ENCODE peak calls at places on chromosome 17, in seven cellular contexts. One of them, this sample, is unnamed.

GRCh38 chr17:82434216-82434565 is 15.8 kb upstream of the OGFOD3 start:
- DNase-seq in fibroblast of gingiva: no peak
- DNase-seq in SK-N-DZ: no peak
- DNase-seq in left colon: no peak
- DNase-seq in stimulated activated CD4-positive, alpha-beta T cell treated with anti-CD3 and anti-CD28 coated beads, Interleukin-1b, Interleukin-23, amount 100 ng/mL, for 1 hour: no peak
- DNase-seq in nephron progenitor cell: no peak
- DNase-seq in RPMI7951: no peak
- DNase-seq in this sample: no peak

GRCh38 chr17:50053654-50053960 is 2.3 kb upstream of the ITGA3 start:
- DNase-seq in RPMI7951: peak; percentile 78
- DNase-seq in SK-N-DZ: no peak
- DNase-seq in nephron progenitor cell: no peak
- DNase-seq in fibroblast of gingiva: no peak
- DNase-seq in stimulated activated CD4-positive, alpha-beta T cell treated with anti-CD3 and anti-CD28 coated beads, Interleukin-1b, Interleukin-23, amount 100 ng/mL, for 1 hour: no peak
- DNase-seq in left colon: no peak
- DNase-seq in this sample: no peak

GRCh38 chr17:61247438-61247837 is 152.2 kb upstream of the TBX2 start:
- DNase-seq in nephron progenitor cell: no peak
- DNase-seq in fibroblast of gingiva: peak; percentile 84
- DNase-seq in stimulated activated CD4-positive, alpha-beta T cell treated with anti-CD3 and anti-CD28 coated beads, Interleukin-1b, Interleukin-23, amount 100 ng/mL, for 1 hour: no peak
- DNase-seq in left colon: no peak
- DNase-seq in RPMI7951: peak; percentile 99
- DNase-seq in SK-N-DZ: no peak
- DNase-seq in this sample: no peak

GRCh38 chr17:82959242-82959930 is 119.6 kb upstream of the ZNF750 start:
- DNase-seq in nephron progenitor cell: no peak
- DNase-seq in fibroblast of gingiva: no peak
- DNase-seq in RPMI7951: no peak
- DNase-seq in stimulated activated CD4-positive, alpha-beta T cell treated with anti-CD3 and anti-CD28 coated beads, Interleukin-1b, Interleukin-23, amount 100 ng/mL, for 1 hour: no peak
- DNase-seq in left colon: no peak
- DNase-seq in SK-N-DZ: no peak
- DNase-seq in this sample: no peak

GRCh38 chr17:2123467-2124251 is 68.8 kb downstream of the HIC1 start:
- DNase-seq in fibroblast of gingiva: peak; percentile 12
- DNase-seq in SK-N-DZ: no peak
- DNase-seq in left colon: peak; percentile 62
- DNase-seq in stimulated activated CD4-positive, alpha-beta T cell treated with anti-CD3 and anti-CD28 coated beads, Interleukin-1b, Interleukin-23, amount 100 ng/mL, for 1 hour: no peak
- DNase-seq in RPMI7951: peak; percentile 14
- DNase-seq in nephron progenitor cell: no peak
- DNase-seq in this sample: peak; percentile 71

GRCh38 chr17:45813051-45813731 is 29.1 kb downstream of the CRHR1 start:
- DNase-seq in nephron progenitor cell: peak; percentile 78
- DNase-seq in stimulated activated CD4-positive, alpha-beta T cell treated with anti-CD3 and anti-CD28 coated beads, Interleukin-1b, Interleukin-23, amount 100 ng/mL, for 1 hour: no peak
- DNase-seq in RPMI7951: no peak
- DNase-seq in SK-N-DZ: no peak
- DNase-seq in left colon: no peak
- DNase-seq in fibroblast of gingiva: no peak
- DNase-seq in this sample: peak; percentile 3

GRCh38 chr17:81197409-81197795 is 25.4 kb downstream of the CEP131 start:
- DNase-seq in RPMI7951: no peak
- DNase-seq in left colon: no peak
- DNase-seq in SK-N-DZ: no peak
- DNase-seq in nephron progenitor cell: no peak
- DNase-seq in stimulated activated CD4-positive, alpha-beta T cell treated with anti-CD3 and anti-CD28 coated beads, Interleukin-1b, Interleukin-23, amount 100 ng/mL, for 1 hour: no peak
- DNase-seq in fibroblast of gingiva: no peak
- DNase-seq in this sample: no peak

GRCh38 chr17:40791808-40792436 is 7.8 kb downstream of the KRT28 start:
- DNase-seq in RPMI7951: peak; percentile 49
- DNase-seq in fibroblast of gingiva: peak; percentile 41
- DNase-seq in left colon: no peak
- DNase-seq in nephron progenitor cell: no peak
- DNase-seq in SK-N-DZ: peak; percentile 19
- DNase-seq in stimulated activated CD4-positive, alpha-beta T cell treated with anti-CD3 and anti-CD28 coated beads, Interleukin-1b, Interleukin-23, amount 100 ng/mL, for 1 hour: no peak
- DNase-seq in this sample: peak; percentile 67

GRCh38 chr17:80899402-80900268 is 92.0 kb upstream of the CHMP6 start:
- DNase-seq in left colon: no peak
- DNase-seq in stimulated activated CD4-positive, alpha-beta T cell treated with anti-CD3 and anti-CD28 coated beads, Interleukin-1b, Interleukin-23, amount 100 ng/mL, for 1 hour: peak; percentile 69
- DNase-seq in fibroblast of gingiva: no peak
- DNase-seq in SK-N-DZ: no peak
- DNase-seq in nephron progenitor cell: peak; percentile 47
- DNase-seq in RPMI7951: no peak
- DNase-seq in this sample: peak; percentile 12

GRCh38 chr17:73184133-73184993 is 8.5 kb upstream of the COG1 start:
- DNase-seq in SK-N-DZ: no peak
- DNase-seq in RPMI7951: no peak
- DNase-seq in stimulated activated CD4-positive, alpha-beta T cell treated with anti-CD3 and anti-CD28 coated beads, Interleukin-1b, Interleukin-23, amount 100 ng/mL, for 1 hour: no peak
- DNase-seq in left colon: no peak
- DNase-seq in nephron progenitor cell: no peak
- DNase-seq in fibroblast of gingiva: no peak
- DNase-seq in this sample: no peak

GRCh38 chr17:44556854-44557606 is at the start of gene FZD2:
- DNase-seq in RPMI7951: peak; percentile 97
- DNase-seq in left colon: peak; percentile 85
- DNase-seq in stimulated activated CD4-positive, alpha-beta T cell treated with anti-CD3 and anti-CD28 coated beads, Interleukin-1b, Interleukin-23, amount 100 ng/mL, for 1 hour: no peak
- DNase-seq in fibroblast of gingiva: peak; percentile 96
- DNase-seq in SK-N-DZ: peak; percentile 98
- DNase-seq in nephron progenitor cell: peak; percentile 84
- DNase-seq in this sample: peak; percentile 98

GRCh38 chr17:81241648-81242420 is 2.7 kb downstream of the NDUFAF8 start:
- DNase-seq in left colon: no peak
- DNase-seq in RPMI7951: no peak
- DNase-seq in nephron progenitor cell: peak; percentile 84
- DNase-seq in stimulated activated CD4-positive, alpha-beta T cell treated with anti-CD3 and anti-CD28 coated beads, Interleukin-1b, Interleukin-23, amount 100 ng/mL, for 1 hour: peak; percentile 44
- DNase-seq in SK-N-DZ: no peak
- DNase-seq in fibroblast of gingiva: no peak
- DNase-seq in this sample: peak; percentile 40

GRCh38 chr17:38418693-38419507 is 9.4 kb upstream of the ARHGAP23 start:
- DNase-seq in SK-N-DZ: peak; percentile 55
- DNase-seq in fibroblast of gingiva: no peak
- DNase-seq in RPMI7951: no peak
- DNase-seq in nephron progenitor cell: peak; percentile 61
- DNase-seq in left colon: no peak
- DNase-seq in stimulated activated CD4-positive, alpha-beta T cell treated with anti-CD3 and anti-CD28 coated beads, Interleukin-1b, Interleukin-23, amount 100 ng/mL, for 1 hour: no peak
- DNase-seq in this sample: no peak

GRCh38 chr17:4472281-4472680 is 26.4 kb upstream of the SPNS2 start:
- DNase-seq in fibroblast of gingiva: no peak
- DNase-seq in RPMI7951: no peak
- DNase-seq in nephron progenitor cell: no peak
- DNase-seq in SK-N-DZ: no peak
- DNase-seq in left colon: no peak
- DNase-seq in stimulated activated CD4-positive, alpha-beta T cell treated with anti-CD3 and anti-CD28 coated beads, Interleukin-1b, Interleukin-23, amount 100 ng/mL, for 1 hour: no peak
- DNase-seq in this sample: no peak

GRCh38 chr17:80192268-80192667 is 22.4 kb downstream of the CARD14 start:
- DNase-seq in stimulated activated CD4-positive, alpha-beta T cell treated with anti-CD3 and anti-CD28 coated beads, Interleukin-1b, Interleukin-23, amount 100 ng/mL, for 1 hour: no peak
- DNase-seq in SK-N-DZ: no peak
- DNase-seq in left colon: no peak
- DNase-seq in RPMI7951: peak; percentile 34
- DNase-seq in fibroblast of gingiva: no peak
- DNase-seq in nephron progenitor cell: no peak
- DNase-seq in this sample: peak; percentile 19

GRCh38 chr17:10683853-10684252 is 13.5 kb downstream of the SCO1 start:
- DNase-seq in nephron progenitor cell: no peak
- DNase-seq in RPMI7951: peak; percentile 24
- DNase-seq in SK-N-DZ: peak; percentile 15
- DNase-seq in fibroblast of gingiva: peak; percentile 48
- DNase-seq in stimulated activated CD4-positive, alpha-beta T cell treated with anti-CD3 and anti-CD28 coated beads, Interleukin-1b, Interleukin-23, amount 100 ng/mL, for 1 hour: no peak
- DNase-seq in left colon: no peak
- DNase-seq in this sample: peak; percentile 57

This sample was measured in cardiac fibroblast.